ENCODE peak calls at places on chromosomes 16 and 17, in four cellular contexts. A is stimulated activated CD8-positive, alpha-beta memory T cell treated with anti-CD3 and anti-CD28 coated beads, Interleukin-4, amount 100 ng/mL, for 4 hours; Y is AML-193; S is endothelial cell. U is an unnamed sample.

GRCh38 chr16:74931445-74931844 is 53.5 kb downstream of the WDR59 start:
- DNase-seq in Y (no peak), A (no peak), S (no peak), U (no peak)

GRCh38 chr16:4245400-4245799 is 3.5 kb upstream of the SRL start:
- DNase-seq in Y (no peak), A (no peak), S (no peak), U (no peak)

GRCh38 chr17:44314869-44315661 is 6.7 kb downstream of the RUNDC3A start:
- DNase-seq in S (peak; percentile 54), Y (no peak), A (no peak), U (peak; percentile 14)

GRCh38 chr17:38341035-38341721 is 2.6 kb downstream of the GPR179 start:
- DNase-seq in Y (no peak), S (no peak), A (no peak), U (peak; percentile 8)

GRCh38 chr16:24332178-24332577 is 76.0 kb downstream of the CACNG3 start:
- DNase-seq in A (no peak), S (no peak), Y (no peak), U (no peak)

GRCh38 chr17:73255671-73256181 is 6.0 kb downstream of the CPSF4L start:
- DNase-seq in Y (peak; percentile 35), A (peak; percentile 12), S (peak; percentile 66), U (peak; percentile 39)

GRCh38 chr17:58329035-58329807 is 626 bp upstream of the TSPOAP1 start:
- DNase-seq in A (peak; percentile 82), S (no peak), Y (no peak), U (peak; percentile 97)

GRCh38 chr16:54077412-54077821 is 209.2 kb downstream of the IRX3 start:
- DNase-seq in A (no peak), Y (no peak), S (peak; percentile 10), U (no peak)

GRCh38 chr16:83513006-83513755 is 294.6 kb upstream of the HSBP1 start:
- DNase-seq in Y (no peak), A (no peak), S (no peak), U (no peak)

GRCh38 chr16:57061084-57061905 is 31.1 kb upstream of the CPNE2 start:
- DNase-seq in Y (peak; percentile 86), S (no peak), A (no peak), U (peak; percentile 69)

GRCh38 chr17:80998388-80999223 is 7.0 kb downstream of the CHMP6 start:
- DNase-seq in A (no peak), S (no peak), Y (no peak), U (no peak)

GRCh38 chr16:66135376-66135775 is 231.1 kb upstream of the CDH5 start:
- DNase-seq in A (no peak), S (no peak), Y (no peak), U (no peak)

GRCh38 chr16:54194008-54194731 is 92.4 kb downstream of the IRX3 start:
- DNase-seq in S (peak; percentile 10), A (no peak), Y (no peak), U (no peak)

GRCh38 chr16:85137323-85138072 is 25.2 kb upstream of the CIBAR2 start:
- DNase-seq in S (no peak), Y (no peak), A (no peak), U (no peak)

GRCh38 chr16:24062270-24062817 is 193.8 kb upstream of the CACNG3 start:
- DNase-seq in Y (no peak), A (no peak), S (no peak), U (no peak)

GRCh38 chr16:53224932-53225533 is 170.2 kb downstream of the CHD9 start:
- DNase-seq in S (no peak), Y (peak; percentile 93), A (no peak), U (no peak)

GRCh38 chr17:2883544-2884203 is 87.4 kb downstream of the RAP1GAP2 start:
- DNase-seq in Y (no peak), S (no peak), A (no peak), U (no peak)

GRCh38 chr16:25172831-25173230 is 43.9 kb upstream of the AQP8 start:
- DNase-seq in A (no peak), Y (no peak), S (no peak), U (no peak)

GRCh38 chr16:59758848-59759247 is 1024.7 kb upstream of the GOT2 start:
- DNase-seq in Y (no peak), A (no peak), S (no peak), U (no peak)

GRCh38 chr16:8511464-8511863 is 78.8 kb downstream of the TMEM114 start:
- DNase-seq in A (no peak), Y (no peak), S (no peak), U (no peak)

GRCh38 chr16:68786685-68787418 is 49.8 kb downstream of the CDH1 start:
- DNase-seq in Y (no peak), S (no peak), A (no peak), U (no peak)

GRCh38 chr16:55668337-55669281 is 12.8 kb downstream of the SLC6A2 start:
- DNase-seq in A (no peak), Y (no peak), S (peak; percentile 31), U (no peak)

GRCh38 chr16:31328322-31329052 is 26.5 kb upstream of the ITGAX start:
- DNase-seq in A (no peak), S (no peak), Y (no peak), U (no peak)

GRCh38 chr16:25886598-25886997 is 194.8 kb downstream of the HS3ST4 start:
- DNase-seq in Y (no peak), A (no peak), S (no peak), U (no peak)

GRCh38 chr17:44350733-44351226 is 5.7 kb downstream of the GRN start:
- DNase-seq in Y (peak; percentile 73), A (peak; percentile 47), S (peak; percentile 87), U (peak; percentile 63)

GRCh38 chr16:85329059-85329812 is 217.0 kb upstream of the CIBAR2 start:
- DNase-seq in Y (no peak), A (no peak), S (no peak), U (no peak)

GRCh38 chr17:61389670-61390478 is 9.8 kb upstream of the TBX2 start:
- DNase-seq in Y (peak; percentile 40), S (peak; percentile 84), A (no peak), U (peak; percentile 56)

GRCh38 chr16:61295311-61295710 is 740.9 kb downstream of the CDH8 start:
- DNase-seq in Y (no peak), S (no peak), A (no peak), U (no peak)

GRCh38 chr16:82041542-82041941 is 6.5 kb downstream of the HSD17B2 start:
- DNase-seq in Y (no peak), A (no peak), S (no peak), U (no peak)

GRCh38 chr16:15553313-15554088 is 89.5 kb downstream of the MARF1 start:
- DNase-seq in S (no peak), Y (no peak), A (no peak), U (no peak)

GRCh38 chr17:6574689-6575595 is 18.6 kb upstream of the PITPNM3 start:
- DNase-seq in S (no peak), Y (peak; percentile 13), A (peak; percentile 21), U (peak; percentile 51)

GRCh38 chr17:1452836-1453235 is 3.2 kb downstream of the CRK start:
- DNase-seq in A (no peak), Y (no peak), S (no peak), U (no peak)

GRCh38 chr16:55667753-55668152 is 12.0 kb downstream of the SLC6A2 start:
- DNase-seq in Y (no peak), A (no peak), S (no peak), U (no peak)

GRCh38 chr16:12341423-12341822 is 364.9 kb downstream of the SNX29 start:
- DNase-seq in Y (no peak), S (no peak), A (no peak), U (no peak)

GRCh38 chr17:6501359-6501758 is 55.0 kb downstream of the PITPNM3 start:
- DNase-seq in A (no peak), Y (no peak), S (no peak), U (no peak)